ENCODE peak calls at places on chromosomes 4 and X, in five cellular contexts. A is endothelial cell of umbilical vein, R is WERI-Rb-1, X is endodermal cell, U is tibial artery. S is an unnamed sample.
A peak's percentile ranks its signal among the peaks of the same experiment; 100 is the strongest.

GRCh38 chr4:7976025-7976424 is 36.4 kb upstream of the AFAP1 start:
- DNase-seq in A (no peak), R (no peak), X (no peak), U (no peak), S (no peak)

GRCh38 chr4:36921474-36922220 is 322.9 kb upstream of the NWD2 start:
- DNase-seq in A (no peak), R (no peak), X (no peak), U (no peak), S (no peak)

GRCh38 chr4:118277243-118277642 is 75.6 kb downstream of the PRSS12 start:
- DNase-seq in A (no peak), R (no peak), X (no peak), U (no peak), S (no peak)

GRCh38 chr4:149801416-149801815 is 14.2 kb downstream of the IQCM start:
- DNase-seq in A (no peak), R (no peak), X (no peak), U (no peak), S (no peak)

GRCh38 chr4:624705-625590 is at the start of gene PDE6B:
- DNase-seq in A (no peak), R (peak; percentile 93), X (peak; percentile 76), U (peak; percentile 39), S (no peak)

GRCh38 chr4:75708218-75708691 is 16.1 kb upstream of the USO1 start:
- DNase-seq in A (no peak), R (peak; percentile 18), X (peak; percentile 72), U (no peak), S (no peak)

GRCh38 chrX:74656079-74656745 is 41.8 kb upstream of the RLIM start:
- DNase-seq in A (no peak), R (no peak), X (peak; percentile 51), U (no peak), S (no peak)

GRCh38 chr4:143183513-143184216 is 1.1 kb upstream of the USP38 start:
- DNase-seq in A (no peak), R (no peak), X (no peak), U (no peak), S (no peak)

GRCh38 chr4:3747582-3747906 is 18.6 kb upstream of the ADRA2C start:
- DNase-seq in A (no peak), R (peak; percentile 39), X (peak; percentile 92), U (no peak), S (no peak)

GRCh38 chr4:169282429-169283113 is 11.8 kb upstream of the SH3RF1 start:
- DNase-seq in A (no peak), R (no peak), X (no peak), U (no peak), S (no peak)

GRCh38 chr4:168711197-168712120 is 214.6 kb downstream of the PALLD start:
- DNase-seq in A (peak; percentile 70), R (peak; percentile 15), X (no peak), U (peak; percentile 80), S (no peak)

GRCh38 chrX:9598344-9598743 is 133.5 kb downstream of the TBL1X start:
- DNase-seq in A (peak; percentile 2), R (no peak), X (no peak), U (no peak), S (no peak)

GRCh38 chr4:123956204-123956603 is 559.6 kb downstream of the SPRY1 start:
- DNase-seq in A (no peak), R (no peak), X (no peak), U (no peak), S (no peak)

GRCh38 chrX:18075603-18076002 is 145.1 kb downstream of the BEND2 start:
- DNase-seq in A (no peak), R (no peak), X (peak; percentile 53), U (no peak), S (no peak)

DNA sequence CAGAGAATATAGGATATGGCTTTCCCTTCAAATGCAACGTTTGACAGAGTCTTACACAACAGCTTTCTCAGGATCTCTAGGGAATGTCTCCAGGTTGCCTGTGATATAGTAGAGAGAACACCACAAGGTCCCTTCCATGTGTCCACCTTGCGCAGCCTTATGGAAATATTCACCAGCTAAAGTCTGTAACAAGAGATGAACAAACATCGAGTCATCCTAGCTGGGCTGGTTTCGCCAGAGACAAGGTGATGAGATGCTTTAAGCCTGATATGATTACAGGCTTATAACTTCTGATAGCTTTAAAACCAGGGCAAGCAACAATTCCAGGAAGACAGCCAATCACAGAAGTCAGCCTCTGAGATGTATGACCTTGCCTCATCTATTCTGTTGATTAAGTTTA is 83.8 kb downstream of the SEL1L3 start:
- DNase-seq in A (no peak), R (no peak), X (no peak), U (no peak), S (no peak)
- H3K36me3 ChIP-seq in A (peaks cover 18% of the 10 kb centered on the region), R (peaks cover 19% of the 10 kb centered on the region), X (no peaks in the 10 kb centered on the region), U (no peaks in the 10 kb centered on the region), S (no peaks in the 10 kb centered on the region)

GRCh38 chrX:82230013-82230412 is 1028.1 kb downstream of the SH3BGRL start:
- DNase-seq in A (no peak), R (no peak), X (no peak), U (no peak), S (no peak)
- TF ChIP-seq CTCF in A (no peak), R (no peak), X (peak; percentile 48), U (no peak), S (no peak)

GRCh38 chr4:77872723-77873435 is 10.2 kb downstream of the MRPL1 start:
- DNase-seq in A (no peak), R (no peak), X (no peak), U (no peak), S (no peak)
- H3K36me3 ChIP-seq in A (peaks cover 10% of the 10 kb centered on the region), R (peaks cover 28% of the 10 kb centered on the region), X (peaks cover 20% of the 10 kb centered on the region), U (peaks cover 43% of the 10 kb centered on the region), S (no peaks in the 10 kb centered on the region)

GRCh38 chr4:167119392-167119791 is 114.9 kb downstream of the SPOCK3 start:
- DNase-seq in A (no peak), R (no peak), X (no peak), U (no peak), S (no peak)

GRCh38 chr4:167114416-167114971 is 119.8 kb downstream of the SPOCK3 start:
- DNase-seq in A (no peak), R (no peak), X (no peak), U (no peak), S (no peak)

GRCh38 chr4:167111622-167112021 is 122.7 kb downstream of the SPOCK3 start:
- DNase-seq in A (no peak), R (no peak), X (no peak), U (no peak), S (no peak)

DNA sequence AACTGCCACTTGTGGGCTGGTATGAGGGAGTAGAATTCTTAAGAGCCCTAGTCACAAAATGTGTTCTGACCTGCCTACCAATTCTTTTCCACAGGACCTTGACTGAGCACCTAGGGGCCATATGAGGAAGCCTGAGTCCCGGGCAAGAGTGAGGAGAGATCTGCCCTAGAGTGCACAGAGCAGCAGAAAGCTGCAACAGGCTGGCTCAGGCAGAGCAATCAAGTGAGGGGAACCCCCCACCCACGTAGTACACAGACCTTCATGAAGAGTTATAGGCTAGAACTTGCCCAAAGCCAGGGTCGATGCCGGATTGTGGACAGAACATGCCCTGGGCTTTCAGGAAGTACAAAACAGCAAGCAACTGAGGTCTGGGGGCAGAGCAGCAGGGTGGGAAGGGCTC is 117.0 kb downstream of the SPOCK3 start:
- DNase-seq in A (no peak), R (no peak), X (no peak), U (no peak), S (no peak)
- TF ChIP-seq CTCF in A (no peak), R (no peak), X (peak; percentile 21), U (no peak), S (no peak)

GRCh38 chr4:2742823-2743517 is 13.2 kb downstream of the TNIP2 start:
- DNase-seq in A (no peak), R (no peak), X (no peak), U (no peak), S (no peak)
- H3K36me3 ChIP-seq in A (peaks cover 7% of the 10 kb centered on the region), R (peaks cover 54% of the 10 kb centered on the region), X (peaks cover 48% of the 10 kb centered on the region), U (peaks cover 70% of the 10 kb centered on the region), S (peaks cover 4% of the 10 kb centered on the region)

GRCh38 chr4:19803406-19803805 is 448.3 kb upstream of the SLIT2 start:
- DNase-seq in A (peak; percentile 9), R (no peak), X (no peak), U (no peak), S (no peak)
- TF ChIP-seq CTCF in A (no peak), R (no peak), X (no peak), U (no peak), S (no peak)

DNA sequence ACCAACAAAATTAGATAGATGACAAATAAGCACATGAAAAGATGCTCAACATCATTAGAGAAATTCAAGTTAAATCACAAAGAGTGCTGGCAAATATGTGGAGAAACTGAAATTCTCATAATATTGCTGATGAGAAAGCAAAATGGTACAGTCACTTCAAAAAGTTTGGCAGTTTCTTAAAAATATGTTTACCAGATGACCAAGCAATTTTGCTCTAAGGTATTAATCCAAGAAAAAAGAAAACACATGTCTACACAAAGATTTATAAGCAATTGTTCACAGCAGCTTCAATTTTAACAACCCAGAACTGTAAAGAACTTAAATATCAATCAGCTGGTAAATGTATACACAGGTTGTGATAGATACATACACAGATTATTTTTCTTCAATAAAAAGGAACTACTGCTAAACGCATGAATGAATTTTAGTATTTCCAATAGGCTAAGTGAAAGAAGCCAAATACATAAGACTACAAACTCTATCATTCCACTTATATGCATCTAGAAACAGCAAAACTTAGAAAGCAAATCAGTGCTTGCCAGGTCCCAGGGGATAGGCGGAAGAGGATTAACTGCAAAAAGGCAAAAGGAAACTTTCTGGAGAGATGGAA is 11.7 kb downstream of the OTUD4 start:
- DNase-seq in A (no peak), R (no peak), X (no peak), U (no peak), S (no peak)
- H3K36me3 ChIP-seq in A (peaks cover 7% of the 10 kb centered on the region), R (peaks cover 87% of the 10 kb centered on the region), X (peaks cover 72% of the 10 kb centered on the region), U (peaks cover 38% of the 10 kb centered on the region), S (no peaks in the 10 kb centered on the region)

S was measured in breast epithelium.